ENCODE peak calls at places on chromosomes 11 and 22, in nine cellular contexts. One of them, this sample, is unnamed.

GRCh38 chr11:45007011-45007410 is 56.3 kb upstream of the TP53I11 start:
- DNase-seq in nucleus accumbens: no peak
- DNase-seq in midbrain: no peak
- DNase-seq in HFFc6: no peak
- DNase-seq in breast epithelium: no peak
- DNase-seq in uterus: no peak
- DNase-seq in stimulated activated CD4-positive, alpha-beta T cell treated with anti-CD3 and anti-CD28 coated beads, Interleukin-1b, Interleukin-23, amount 100 ng/mL, for 4 hours: no peak
- DNase-seq in heart left ventricle: no peak
- DNase-seq in activated T-cell treated with anti-CD3 and anti-CD28 coated beads for 1 hour: no peak
- DNase-seq in this sample: no peak

GRCh38 chr11:1437500-1437899 is 47.8 kb downstream of the BRSK2 start:
- DNase-seq in breast epithelium: no peak
- DNase-seq in midbrain: no peak
- DNase-seq in HFFc6: peak; percentile 34
- DNase-seq in nucleus accumbens: no peak
- DNase-seq in activated T-cell treated with anti-CD3 and anti-CD28 coated beads for 1 hour: no peak
- DNase-seq in heart left ventricle: peak; percentile 73
- DNase-seq in uterus: no peak
- DNase-seq in stimulated activated CD4-positive, alpha-beta T cell treated with anti-CD3 and anti-CD28 coated beads, Interleukin-1b, Interleukin-23, amount 100 ng/mL, for 4 hours: no peak
- DNase-seq in this sample: no peak

GRCh38 chr11:65579291-65579690 is 3.4 kb downstream of the EHBP1L1 start:
- DNase-seq in nucleus accumbens: no peak
- DNase-seq in uterus: no peak
- DNase-seq in HFFc6: no peak
- DNase-seq in heart left ventricle: no peak
- DNase-seq in stimulated activated CD4-positive, alpha-beta T cell treated with anti-CD3 and anti-CD28 coated beads, Interleukin-1b, Interleukin-23, amount 100 ng/mL, for 4 hours: no peak
- DNase-seq in breast epithelium: no peak
- DNase-seq in midbrain: no peak
- DNase-seq in activated T-cell treated with anti-CD3 and anti-CD28 coated beads for 1 hour: no peak
- DNase-seq in this sample: no peak

GRCh38 chr11:133041928-133042890 is 490.1 kb downstream of the OPCML start:
- DNase-seq in midbrain: no peak
- DNase-seq in nucleus accumbens: no peak
- DNase-seq in activated T-cell treated with anti-CD3 and anti-CD28 coated beads for 1 hour: no peak
- DNase-seq in heart left ventricle: no peak
- DNase-seq in breast epithelium: no peak
- DNase-seq in stimulated activated CD4-positive, alpha-beta T cell treated with anti-CD3 and anti-CD28 coated beads, Interleukin-1b, Interleukin-23, amount 100 ng/mL, for 4 hours: no peak
- DNase-seq in HFFc6: no peak
- DNase-seq in uterus: no peak
- DNase-seq in this sample: no peak

GRCh38 chr11:71946144-71946571 is 17.3 kb downstream of the RNF121 start:
- DNase-seq in stimulated activated CD4-positive, alpha-beta T cell treated with anti-CD3 and anti-CD28 coated beads, Interleukin-1b, Interleukin-23, amount 100 ng/mL, for 4 hours: no peak
- DNase-seq in breast epithelium: no peak
- DNase-seq in heart left ventricle: no peak
- DNase-seq in HFFc6: peak; percentile 55
- DNase-seq in activated T-cell treated with anti-CD3 and anti-CD28 coated beads for 1 hour: no peak
- DNase-seq in midbrain: no peak
- DNase-seq in nucleus accumbens: no peak
- DNase-seq in uterus: no peak
- DNase-seq in this sample: no peak

GRCh38 chr11:8338138-8338537 is 74.5 kb upstream of the LMO1 start:
- DNase-seq in uterus: no peak
- DNase-seq in breast epithelium: no peak
- DNase-seq in stimulated activated CD4-positive, alpha-beta T cell treated with anti-CD3 and anti-CD28 coated beads, Interleukin-1b, Interleukin-23, amount 100 ng/mL, for 4 hours: peak; percentile 13
- DNase-seq in heart left ventricle: peak; percentile 34
- DNase-seq in HFFc6: peak; percentile 24
- DNase-seq in nucleus accumbens: peak; percentile 19
- DNase-seq in activated T-cell treated with anti-CD3 and anti-CD28 coated beads for 1 hour: peak; percentile 4
- DNase-seq in midbrain: peak; percentile 13
- DNase-seq in this sample: no peak

GRCh38 chr11:27605422-27605821 is 94.8 kb downstream of the BDNF start:
- DNase-seq in breast epithelium: no peak
- DNase-seq in midbrain: no peak
- DNase-seq in HFFc6: no peak
- DNase-seq in heart left ventricle: no peak
- DNase-seq in nucleus accumbens: no peak
- DNase-seq in uterus: no peak
- DNase-seq in activated T-cell treated with anti-CD3 and anti-CD28 coated beads for 1 hour: no peak
- DNase-seq in stimulated activated CD4-positive, alpha-beta T cell treated with anti-CD3 and anti-CD28 coated beads, Interleukin-1b, Interleukin-23, amount 100 ng/mL, for 4 hours: no peak
- DNase-seq in this sample: no peak

GRCh38 chr22:26849575-26849974 is 192.2 kb downstream of the MIAT start:
- DNase-seq in activated T-cell treated with anti-CD3 and anti-CD28 coated beads for 1 hour: no peak
- DNase-seq in nucleus accumbens: no peak
- DNase-seq in breast epithelium: no peak
- DNase-seq in HFFc6: no peak
- DNase-seq in stimulated activated CD4-positive, alpha-beta T cell treated with anti-CD3 and anti-CD28 coated beads, Interleukin-1b, Interleukin-23, amount 100 ng/mL, for 4 hours: no peak
- DNase-seq in uterus: no peak
- DNase-seq in heart left ventricle: no peak
- DNase-seq in midbrain: no peak
- DNase-seq in this sample: no peak

This sample was measured in COR-L47.